ENCODE peak calls at places on chromosomes 11 and 22, in nine cellular contexts. One of them, this sample, is unnamed.

GRCh38 chr22:20819471-20819870 is 39.1 kb downstream of the PI4KA start:
- DNase-seq in activated CD4-positive, CD25-positive, alpha-beta regulatory T cell: no peak
- DNase-seq in RKO: no peak
- DNase-seq in activated CD4-positive, alpha-beta T cell treated with anti-CD3 and anti-CD28 coated beads, Interleukin-2, amount 50 U/mL, for 1 hour: no peak
- DNase-seq in HEK293T: no peak
- DNase-seq in T-helper 2 cell: no peak
- DNase-seq in NCI-H2081 treated with DMSO at 0.1 percent for 48 hours: no peak
- DNase-seq in Daoy: no peak
- DNase-seq in SK-MEL-5: no peak
- DNase-seq in this sample: no peak

GRCh38 chr22:38126928-38127668 is 16.6 kb upstream of the BAIAP2L2 start:
- DNase-seq in SK-MEL-5: no peak
- DNase-seq in activated CD4-positive, CD25-positive, alpha-beta regulatory T cell: no peak
- DNase-seq in HEK293T: no peak
- DNase-seq in NCI-H2081 treated with DMSO at 0.1 percent for 48 hours: no peak
- DNase-seq in RKO: no peak
- DNase-seq in activated CD4-positive, alpha-beta T cell treated with anti-CD3 and anti-CD28 coated beads, Interleukin-2, amount 50 U/mL, for 1 hour: no peak
- DNase-seq in Daoy: no peak
- DNase-seq in T-helper 2 cell: no peak
- DNase-seq in this sample: no peak

GRCh38 chr22:45889539-45890350 is 87.2 kb downstream of the WNT7B start:
- DNase-seq in RKO: no peak
- DNase-seq in activated CD4-positive, alpha-beta T cell treated with anti-CD3 and anti-CD28 coated beads, Interleukin-2, amount 50 U/mL, for 1 hour: no peak
- DNase-seq in HEK293T: no peak
- DNase-seq in Daoy: no peak
- DNase-seq in SK-MEL-5: no peak
- DNase-seq in activated CD4-positive, CD25-positive, alpha-beta regulatory T cell: no peak
- DNase-seq in NCI-H2081 treated with DMSO at 0.1 percent for 48 hours: no peak
- DNase-seq in T-helper 2 cell: no peak
- DNase-seq in this sample: no peak

GRCh38 chr11:121472310-121472709 is 19.5 kb upstream of the SORL1-AS1 start:
- DNase-seq in HEK293T: no peak
- DNase-seq in activated CD4-positive, CD25-positive, alpha-beta regulatory T cell: no peak
- DNase-seq in SK-MEL-5: no peak
- DNase-seq in Daoy: no peak
- DNase-seq in activated CD4-positive, alpha-beta T cell treated with anti-CD3 and anti-CD28 coated beads, Interleukin-2, amount 50 U/mL, for 1 hour: no peak
- DNase-seq in T-helper 2 cell: no peak
- DNase-seq in NCI-H2081 treated with DMSO at 0.1 percent for 48 hours: no peak
- DNase-seq in RKO: no peak
- DNase-seq in this sample: no peak

GRCh38 chr11:11403763-11404725 is 51.0 kb upstream of the CSNK2A3 start:
- DNase-seq in activated CD4-positive, CD25-positive, alpha-beta regulatory T cell: no peak
- DNase-seq in NCI-H2081 treated with DMSO at 0.1 percent for 48 hours: no peak
- DNase-seq in HEK293T: no peak
- DNase-seq in Daoy: no peak
- DNase-seq in RKO: no peak
- DNase-seq in activated CD4-positive, alpha-beta T cell treated with anti-CD3 and anti-CD28 coated beads, Interleukin-2, amount 50 U/mL, for 1 hour: no peak
- DNase-seq in T-helper 2 cell: no peak
- DNase-seq in SK-MEL-5: no peak
- DNase-seq in this sample: no peak

GRCh38 chr11:23932485-23932898 is 564.4 kb upstream of the LUZP2 start:
- DNase-seq in NCI-H2081 treated with DMSO at 0.1 percent for 48 hours: no peak
- DNase-seq in HEK293T: no peak
- DNase-seq in activated CD4-positive, CD25-positive, alpha-beta regulatory T cell: no peak
- DNase-seq in activated CD4-positive, alpha-beta T cell treated with anti-CD3 and anti-CD28 coated beads, Interleukin-2, amount 50 U/mL, for 1 hour: no peak
- DNase-seq in RKO: no peak
- DNase-seq in T-helper 2 cell: no peak
- DNase-seq in SK-MEL-5: no peak
- DNase-seq in Daoy: no peak
- DNase-seq in this sample: no peak

GRCh38 chr11:120977470-120977869 is 46.4 kb upstream of the TBCEL start:
- DNase-seq in T-helper 2 cell: no peak
- DNase-seq in Daoy: peak; percentile 85
- DNase-seq in SK-MEL-5: no peak
- DNase-seq in HEK293T: no peak
- DNase-seq in NCI-H2081 treated with DMSO at 0.1 percent for 48 hours: no peak
- DNase-seq in activated CD4-positive, CD25-positive, alpha-beta regulatory T cell: no peak
- DNase-seq in activated CD4-positive, alpha-beta T cell treated with anti-CD3 and anti-CD28 coated beads, Interleukin-2, amount 50 U/mL, for 1 hour: no peak
- DNase-seq in RKO: no peak
- DNase-seq in this sample: no peak

GRCh38 chr22:35842954-35843353 is 125.3 kb downstream of the APOL5 start:
- DNase-seq in HEK293T: peak; percentile 64
- DNase-seq in activated CD4-positive, alpha-beta T cell treated with anti-CD3 and anti-CD28 coated beads, Interleukin-2, amount 50 U/mL, for 1 hour: no peak
- DNase-seq in activated CD4-positive, CD25-positive, alpha-beta regulatory T cell: no peak
- DNase-seq in SK-MEL-5: peak; percentile 82
- DNase-seq in Daoy: peak; percentile 42
- DNase-seq in RKO: peak; percentile 84
- DNase-seq in T-helper 2 cell: no peak
- DNase-seq in NCI-H2081 treated with DMSO at 0.1 percent for 48 hours: no peak
- DNase-seq in this sample: no peak

GRCh38 chr11:9750551-9750950 is 86.7 kb downstream of the SWAP70 start:
- DNase-seq in RKO: no peak
- DNase-seq in SK-MEL-5: no peak
- DNase-seq in T-helper 2 cell: no peak
- DNase-seq in activated CD4-positive, CD25-positive, alpha-beta regulatory T cell: no peak
- DNase-seq in Daoy: no peak
- DNase-seq in HEK293T: no peak
- DNase-seq in NCI-H2081 treated with DMSO at 0.1 percent for 48 hours: no peak
- DNase-seq in activated CD4-positive, alpha-beta T cell treated with anti-CD3 and anti-CD28 coated beads, Interleukin-2, amount 50 U/mL, for 1 hour: no peak
- DNase-seq in this sample: no peak

GRCh38 chr22:50529416-50530279 is at the start of gene TYMP:
- DNase-seq in Daoy: no peak
- DNase-seq in T-helper 2 cell: peak; percentile 47
- DNase-seq in NCI-H2081 treated with DMSO at 0.1 percent for 48 hours: no peak
- DNase-seq in RKO: peak; percentile 69
- DNase-seq in activated CD4-positive, CD25-positive, alpha-beta regulatory T cell: peak; percentile 64
- DNase-seq in SK-MEL-5: no peak
- DNase-seq in HEK293T: no peak
- DNase-seq in activated CD4-positive, alpha-beta T cell treated with anti-CD3 and anti-CD28 coated beads, Interleukin-2, amount 50 U/mL, for 1 hour: peak; percentile 57
- DNase-seq in this sample: no peak

GRCh38 chr11:116099541-116099940 is 595.3 kb upstream of the CADM1 start:
- DNase-seq in activated CD4-positive, alpha-beta T cell treated with anti-CD3 and anti-CD28 coated beads, Interleukin-2, amount 50 U/mL, for 1 hour: no peak
- DNase-seq in NCI-H2081 treated with DMSO at 0.1 percent for 48 hours: no peak
- DNase-seq in SK-MEL-5: no peak
- DNase-seq in HEK293T: no peak
- DNase-seq in RKO: no peak
- DNase-seq in T-helper 2 cell: no peak
- DNase-seq in activated CD4-positive, CD25-positive, alpha-beta regulatory T cell: no peak
- DNase-seq in Daoy: no peak
- DNase-seq in this sample: no peak

GRCh38 chr11:7555067-7555699 is 41.4 kb downstream of the PPFIBP2 start:
- DNase-seq in activated CD4-positive, CD25-positive, alpha-beta regulatory T cell: no peak
- DNase-seq in SK-MEL-5: peak; percentile 34
- DNase-seq in Daoy: no peak
- DNase-seq in RKO: peak; percentile 20
- DNase-seq in NCI-H2081 treated with DMSO at 0.1 percent for 48 hours: no peak
- DNase-seq in HEK293T: no peak
- DNase-seq in T-helper 2 cell: no peak
- DNase-seq in activated CD4-positive, alpha-beta T cell treated with anti-CD3 and anti-CD28 coated beads, Interleukin-2, amount 50 U/mL, for 1 hour: no peak
- DNase-seq in this sample: no peak

GRCh38 chr11:67352546-67353316 is 615 bp downstream of the POLD4 start:
- DNase-seq in SK-MEL-5: no peak
- DNase-seq in RKO: no peak
- DNase-seq in NCI-H2081 treated with DMSO at 0.1 percent for 48 hours: no peak
- DNase-seq in activated CD4-positive, CD25-positive, alpha-beta regulatory T cell: peak; percentile 71
- DNase-seq in T-helper 2 cell: no peak
- DNase-seq in Daoy: no peak
- DNase-seq in HEK293T: no peak
- DNase-seq in activated CD4-positive, alpha-beta T cell treated with anti-CD3 and anti-CD28 coated beads, Interleukin-2, amount 50 U/mL, for 1 hour: no peak
- DNase-seq in this sample: no peak

GRCh38 chr11:9802291-9802861 is 138.5 kb downstream of the SWAP70 start:
- DNase-seq in HEK293T: no peak
- DNase-seq in activated CD4-positive, alpha-beta T cell treated with anti-CD3 and anti-CD28 coated beads, Interleukin-2, amount 50 U/mL, for 1 hour: no peak
- DNase-seq in RKO: peak; percentile 26
- DNase-seq in SK-MEL-5: peak; percentile 47
- DNase-seq in T-helper 2 cell: no peak
- DNase-seq in NCI-H2081 treated with DMSO at 0.1 percent for 48 hours: no peak
- DNase-seq in Daoy: no peak
- DNase-seq in activated CD4-positive, CD25-positive, alpha-beta regulatory T cell: no peak
- DNase-seq in this sample: no peak

GRCh38 chr22:29269731-29270474 is 1.8 kb downstream of the EWSR1 start:
- DNase-seq in T-helper 2 cell: no peak
- DNase-seq in activated CD4-positive, CD25-positive, alpha-beta regulatory T cell: no peak
- DNase-seq in NCI-H2081 treated with DMSO at 0.1 percent for 48 hours: no peak
- DNase-seq in Daoy: no peak
- DNase-seq in RKO: peak; percentile 28
- DNase-seq in HEK293T: no peak
- DNase-seq in activated CD4-positive, alpha-beta T cell treated with anti-CD3 and anti-CD28 coated beads, Interleukin-2, amount 50 U/mL, for 1 hour: no peak
- DNase-seq in SK-MEL-5: no peak
- DNase-seq in this sample: no peak

GRCh38 chr11:3669742-3670183 is 1.4 kb downstream of the CHRNA10 start:
- DNase-seq in NCI-H2081 treated with DMSO at 0.1 percent for 48 hours: no peak
- DNase-seq in activated CD4-positive, alpha-beta T cell treated with anti-CD3 and anti-CD28 coated beads, Interleukin-2, amount 50 U/mL, for 1 hour: no peak
- DNase-seq in activated CD4-positive, CD25-positive, alpha-beta regulatory T cell: no peak
- DNase-seq in RKO: no peak
- DNase-seq in HEK293T: no peak
- DNase-seq in Daoy: no peak
- DNase-seq in T-helper 2 cell: no peak
- DNase-seq in SK-MEL-5: no peak
- DNase-seq in this sample: no peak

GRCh38 chr11:5369793-5370192 is 13.8 kb upstream of the OR51M1 start:
- DNase-seq in RKO: peak; percentile 22
- DNase-seq in activated CD4-positive, CD25-positive, alpha-beta regulatory T cell: no peak
- DNase-seq in NCI-H2081 treated with DMSO at 0.1 percent for 48 hours: no peak
- DNase-seq in T-helper 2 cell: no peak
- DNase-seq in SK-MEL-5: peak; percentile 31
- DNase-seq in HEK293T: no peak
- DNase-seq in activated CD4-positive, alpha-beta T cell treated with anti-CD3 and anti-CD28 coated beads, Interleukin-2, amount 50 U/mL, for 1 hour: no peak
- DNase-seq in Daoy: no peak
- DNase-seq in this sample: no peak